ENCODE peak calls at places on chromosomes 2 and 18, in ten cellular contexts. I is left ventricle myocardium inferior, Q is upper lobe of left lung, Z is GM12878, A is K562, L is prostate gland, Y is choroid plexus epithelial cell, R is endothelial cell of umbilical vein, S is right lobe of liver, M is heart left ventricle. D is an unnamed sample.

GRCh38 chr2:219541611-219542180 is 1.9 kb downstream of the CHPF start:
- DNase-seq in R (peak), S (peak), Y (peak), Z (peak), L (peak), A (peak), I (peak), M (peak), Q (peak), D (peak)

GRCh38 chr2:16227811-16228462 is 287.6 kb downstream of the MYCN start:
- DNase-seq in S (no peak), M (no peak), Q (no peak), Y (no peak), I (no peak), R (no peak), Z (no peak), L (no peak), A (peak), D (no peak)

GRCh38 chr2:209556354-209556961 is 132.6 kb downstream of the MAP2 start:
- DNase-seq in Z (no peak), L (no peak), M (no peak), Y (peak), A (no peak), R (peak), I (no peak), Q (no peak), S (no peak), D (peak)

GRCh38 chr2:85656468-85656867 is 11.5 kb downstream of the SFTPB start:
- DNase-seq in I (no peak), S (no peak), Z (no peak), L (no peak), Q (peak), M (no peak), R (no peak), Y (no peak), A (no peak), D (no peak)

GRCh38 chr2:205524656-205525055 is 157.6 kb upstream of the NRP2 start:
- DNase-seq in A (no peak), Y (no peak), S (no peak), L (no peak), M (no peak), R (no peak), Q (no peak), Z (no peak), I (no peak), D (no peak)

GRCh38 chr2:30688956-30689401 is 118.3 kb downstream of the CAPN13 start:
- DNase-seq in Z (no peak), M (peak), S (no peak), Q (no peak), L (no peak), R (no peak), I (peak), A (no peak), Y (no peak), D (no peak)

GRCh38 chr2:133092571-133092970 is 422.6 kb upstream of the LYPD1 start:
- DNase-seq in L (no peak), A (no peak), Z (no peak), I (no peak), R (no peak), S (no peak), Q (no peak), M (no peak), Y (no peak), D (peak)

GRCh38 chr2:240999873-241000541 is 1.6 kb downstream of the SNED1 start:
- DNase-seq in Q (peak), R (no peak), M (no peak), A (no peak), Z (no peak), I (peak), L (peak), Y (no peak), S (no peak), D (no peak)

GRCh38 chr2:7744827-7745226 is 827.6 kb downstream of the RNF144A start:
- DNase-seq in A (no peak), I (no peak), L (no peak), R (no peak), Q (peak), Z (no peak), M (no peak), S (no peak), Y (no peak), D (no peak)

GRCh38 chr2:205865794-205866490 is 183.6 kb downstream of the NRP2 start:
- DNase-seq in S (no peak), A (no peak), Q (no peak), I (no peak), Y (no peak), Z (no peak), L (peak), M (no peak), R (peak), D (no peak)

GRCh38 chr2:135557533-135557932 is 26.2 kb downstream of the R3HDM1 start:
- DNase-seq in A (peak), R (no peak), Y (peak), Q (no peak), Z (no peak), S (no peak), M (no peak), L (no peak), I (no peak), D (peak)

GRCh38 chr18:51498085-51498855 is 300.8 kb upstream of the MEX3C start:
- DNase-seq in I (peak), S (no peak), M (peak), Y (no peak), A (no peak), Q (no peak), R (no peak), Z (no peak), L (no peak), D (no peak)

GRCh38 chr18:49747876-49748275 is 65.5 kb downstream of the ACAA2 start:
- DNase-seq in R (peak), M (no peak), Z (no peak), I (no peak), L (no peak), S (no peak), A (no peak), Y (peak), Q (peak), D (peak)

GRCh38 chr2:23531280-23531679 is 146.3 kb downstream of the KLHL29 start:
- DNase-seq in Q (no peak), M (peak), I (no peak), S (no peak), Y (no peak), A (no peak), L (no peak), R (no peak), Z (no peak), D (no peak)

GRCh38 chr2:112159454-112159921 is 21.3 kb downstream of the FBLN7 start:
- DNase-seq in I (no peak), Z (no peak), Y (no peak), A (no peak), M (no peak), R (no peak), L (no peak), Q (no peak), S (no peak), D (no peak)

GRCh38 chr2:105604938-105605337 is 139.8 kb upstream of the NCK2 start:
- DNase-seq in A (no peak), I (peak), L (peak), Q (no peak), Z (no peak), S (no peak), M (no peak), R (no peak), Y (peak), D (no peak)

GRCh38 chr2:234913208-234913626 is 38.6 kb upstream of the SH3BP4 start:
- DNase-seq in M (no peak), Y (peak), S (no peak), L (no peak), A (no peak), Z (no peak), I (no peak), R (no peak), Q (no peak), D (no peak)

GRCh38 chr2:12870692-12871091 is 154.0 kb downstream of the TRIB2 start:
- DNase-seq in L (no peak), Q (no peak), R (no peak), Y (no peak), A (no peak), Z (no peak), I (no peak), M (no peak), S (no peak), D (peak)

GRCh38 chr2:213086566-213086965 is 64.8 kb downstream of the IKZF2 start:
- DNase-seq in Q (no peak), L (no peak), M (no peak), S (no peak), Y (peak), Z (no peak), A (no peak), I (no peak), R (no peak), D (peak)

GRCh38 chr2:134736167-134736885 is 17.5 kb upstream of the TMEM163 start:
- DNase-seq in Z (no peak), M (no peak), A (no peak), Q (no peak), L (no peak), R (peak), S (no peak), Y (peak), I (no peak), D (peak)

GRCh38 chr2:86439879-86440630 is 1.1 kb upstream of the KDM3A start:
- DNase-seq in Q (no peak), L (no peak), Z (no peak), A (no peak), R (peak), S (no peak), Y (no peak), I (no peak), M (no peak), D (no peak)

GRCh38 chr2:181892795-181893435 is 1.4 kb downstream of the ITPRID2 start:
- DNase-seq in A (no peak), Q (no peak), M (no peak), S (no peak), Y (peak), R (peak), L (no peak), Z (no peak), I (no peak), D (peak)

GRCh38 chr2:181894381-181894780 is 2.9 kb downstream of the ITPRID2 start:
- DNase-seq in I (no peak), R (peak), L (no peak), S (no peak), A (no peak), Y (no peak), Q (no peak), M (no peak), Z (no peak), D (no peak)

GRCh38 chr2:181895788-181896187 is 4.3 kb downstream of the ITPRID2 start:
- DNase-seq in M (no peak), Y (no peak), A (no peak), S (no peak), I (no peak), Q (no peak), R (no peak), L (no peak), Z (no peak), D (no peak)

GRCh38 chr2:181891258-181891965 is at the start of gene ITPRID2:
- DNase-seq in A (peak), Z (no peak), M (peak), S (peak), L (peak), I (peak), Y (peak), R (peak), Q (peak), D (peak)

DNA sequence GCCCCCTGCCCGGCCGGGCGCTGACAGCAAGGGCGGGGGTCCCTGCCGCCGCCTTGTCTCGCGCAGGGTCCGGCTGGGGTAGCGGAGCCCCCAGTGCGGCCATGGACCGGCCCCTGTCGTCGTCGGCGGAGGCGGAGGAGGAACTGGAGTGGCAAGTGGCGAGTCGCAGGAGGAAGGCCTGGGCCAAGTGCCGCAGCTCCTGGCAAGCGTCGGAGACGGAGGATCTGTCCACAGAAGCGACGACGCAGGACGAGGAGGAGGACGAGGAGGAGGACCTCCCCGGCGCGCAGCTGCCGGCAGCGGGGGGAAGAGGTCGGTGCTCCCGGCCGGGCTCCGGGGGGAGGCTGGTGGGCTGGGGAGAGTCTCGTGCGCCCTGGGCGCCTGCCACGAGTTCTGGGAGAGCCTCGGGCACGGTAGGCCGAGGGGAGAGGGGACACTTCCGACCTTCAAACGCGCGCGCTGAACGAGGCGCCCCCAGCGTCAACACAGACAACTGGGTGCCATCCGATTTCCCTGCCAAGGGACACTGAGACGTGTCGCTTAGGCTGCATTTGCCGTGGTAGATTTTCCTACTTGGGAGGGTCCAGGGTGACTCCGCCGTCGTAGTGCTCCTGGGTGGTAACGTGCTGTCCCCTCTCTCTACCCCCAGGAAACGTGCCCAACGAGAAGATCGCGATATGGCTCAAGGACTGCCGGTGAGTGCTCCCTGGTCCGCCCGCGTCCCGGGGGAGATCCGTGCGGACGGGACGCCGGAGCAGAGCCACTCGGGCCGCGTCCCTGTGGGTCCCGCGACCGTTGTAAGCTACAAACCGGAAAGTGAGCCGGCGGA is 650 bp downstream of the ITPRID2 start:
- DNase-seq in L (peak), R (peak), Z (no peak), Q (peak), A (peak), Y (peak), M (peak), I (peak), S (peak), D (peak)
- TF ChIP-seq CTCF in L (no peak), R (no peak), Z (peak), Q (no peak), A (peak), Y (no peak), M (no peak), I (peak), S (no peak), D (no peak)

GRCh38 chr2:74846481-74846880 is 12.6 kb downstream of the HK2 start:
- DNase-seq in Q (no peak), A (no peak), M (no peak), Y (no peak), R (no peak), S (no peak), L (no peak), I (no peak), Z (no peak), D (no peak)

GRCh38 chr2:74850816-74851566 is 17.1 kb downstream of the HK2 start:
- DNase-seq in I (no peak), R (no peak), M (no peak), S (no peak), A (no peak), Q (no peak), Z (no peak), Y (peak), L (no peak), D (peak)

GRCh38 chr2:74847075-74847858 is 13.3 kb downstream of the HK2 start:
- DNase-seq in M (no peak), L (no peak), I (no peak), R (no peak), Q (peak), Z (no peak), S (no peak), A (no peak), Y (no peak), D (no peak)

GRCh38 chr2:74845991-74846390 is 12.1 kb downstream of the HK2 start:
- DNase-seq in Z (no peak), L (no peak), Y (no peak), S (no peak), M (no peak), Q (no peak), I (no peak), A (no peak), R (no peak), D (peak)

GRCh38 chr2:74849228-74849892 is 15.4 kb downstream of the HK2 start:
- DNase-seq in A (no peak), S (no peak), Q (peak), L (peak), I (peak), Y (no peak), Z (peak), M (peak), R (peak), D (peak)
- H3K4me3 ChIP-seq in A (no peak), S (no peak), Q (no peak), L (no peak), I (no peak), Y (no peak), Z (peak), M (no peak), R (no peak), D (no peak)

GRCh38 chr2:239735131-239735828 is 289.9 kb downstream of the NDUFA10 start:
- DNase-seq in M (no peak), Q (no peak), R (no peak), S (no peak), A (peak), Z (no peak), L (no peak), I (no peak), Y (no peak), D (no peak)

GRCh38 chr2:239737144-239737463 is 288.0 kb downstream of the NDUFA10 start:
- DNase-seq in A (no peak), R (no peak), Y (no peak), L (no peak), S (no peak), Z (no peak), M (no peak), I (no peak), Q (no peak), D (no peak)

GRCh38 chr2:239735829-239736357 is 289.2 kb downstream of the NDUFA10 start:
- DNase-seq in Y (no peak), Q (no peak), I (no peak), L (no peak), M (no peak), A (no peak), R (no peak), Z (no peak), S (no peak), D (no peak)

GRCh38 chr2:239738159-239738558 is 287.0 kb downstream of the NDUFA10 start:
- DNase-seq in Y (no peak), S (no peak), Q (no peak), Z (no peak), L (no peak), R (no peak), I (no peak), M (no peak), A (no peak), D (no peak)

GRCh38 chr2:239736358-239737143 is 288.6 kb downstream of the NDUFA10 start:
- DNase-seq in L (no peak), M (no peak), Z (no peak), Q (no peak), Y (no peak), I (no peak), R (no peak), S (no peak), A (no peak), D (no peak)
- TF ChIP-seq CTCF in L (no peak), M (no peak), Z (no peak), Q (no peak), Y (no peak), I (no peak), R (no peak), S (no peak), A (no peak), D (no peak)

DNA sequence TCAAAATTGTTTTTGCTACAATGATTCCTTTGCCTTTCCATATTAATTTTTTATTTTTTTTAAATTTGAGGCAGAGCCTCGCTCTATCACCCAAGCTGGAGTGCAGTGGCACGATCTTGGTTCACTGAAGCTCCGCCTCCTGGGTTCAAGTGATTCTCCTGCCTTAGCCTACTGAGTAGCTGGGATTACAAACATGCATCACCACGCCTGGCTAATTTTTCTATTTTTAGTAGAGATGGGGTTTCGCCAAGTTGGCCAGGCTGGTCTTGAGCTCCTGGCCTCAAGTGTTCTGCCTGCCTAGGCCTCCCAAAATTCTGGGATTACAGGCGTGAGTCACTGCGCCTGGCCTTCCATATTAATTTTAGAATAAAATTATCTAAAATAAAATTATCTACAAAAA is 41.3 kb downstream of the PTPN4 start:
- DNase-seq in Q (no peak), A (no peak), R (no peak), I (no peak), M (no peak), Y (no peak), L (no peak), Z (no peak), S (no peak), D (no peak)
- H3K4me3 ChIP-seq in Q (no peak), A (no peak), R (no peak), I (no peak), M (no peak), Y (no peak), L (no peak), Z (no peak), S (no peak), D (no peak)

DNA sequence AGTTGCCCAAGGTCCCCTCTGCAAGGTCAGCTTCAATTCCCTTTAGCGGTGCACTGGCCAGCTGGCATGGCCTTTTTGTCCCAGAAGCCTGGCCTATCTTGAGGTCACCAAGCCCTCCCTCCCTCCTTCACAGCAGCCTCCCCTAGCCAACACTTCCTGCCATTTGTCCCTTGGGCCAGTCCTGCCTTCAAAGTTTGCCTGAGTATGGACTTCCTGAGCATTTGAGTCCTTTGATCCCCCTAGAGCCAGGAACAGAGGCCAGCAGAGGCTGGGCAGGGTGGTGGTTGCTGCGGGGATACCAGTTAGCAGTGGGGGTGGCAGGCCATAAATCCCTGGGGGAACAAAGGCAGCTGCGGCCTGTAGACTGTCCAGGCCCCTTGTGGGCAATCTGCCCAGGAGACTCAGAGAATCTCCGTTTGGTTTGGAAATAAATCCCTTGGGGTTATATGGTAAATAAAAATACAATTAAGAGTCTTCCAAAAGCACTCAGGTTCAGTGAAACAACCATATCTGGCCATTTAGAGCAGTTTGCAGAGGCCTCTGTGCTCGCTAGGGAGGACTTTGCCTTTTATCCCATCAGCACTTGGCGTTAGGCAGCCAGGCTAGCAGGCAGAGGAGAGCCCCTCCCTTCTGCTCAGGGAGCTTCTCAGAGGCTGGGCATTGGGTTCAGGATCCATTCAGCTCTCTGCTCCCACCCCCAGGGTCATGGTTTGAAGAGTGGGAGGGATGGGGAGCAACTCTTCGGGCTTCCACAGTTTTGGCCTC is 3.1 kb upstream of the HES6 start:
- DNase-seq in M (peak), Q (no peak), L (no peak), Y (no peak), S (no peak), A (no peak), R (no peak), I (peak), Z (no peak), D (peak)
- TF ChIP-seq CTCF in M (no peak), Q (no peak), L (no peak), Y (no peak), S (no peak), A (no peak), R (no peak), I (no peak), Z (no peak), D (no peak)

GRCh38 chr18:5628512-5629255 is 84.9 kb upstream of the EPB41L3 start:
- DNase-seq in L (no peak), Y (peak), S (peak), R (peak), I (peak), M (peak), A (no peak), Q (peak), Z (no peak), D (peak)
- H3K4me3 ChIP-seq in L (peak), Y (peak), S (peak), R (peak), I (peak), M (peak), A (no peak), Q (peak), Z (no peak), D (peak)

GRCh38 chr2:165141601-165142000 is 62.2 kb downstream of the SCN3A start:
- DNase-seq in R (no peak), M (no peak), S (no peak), I (no peak), Y (peak), A (no peak), Z (no peak), Q (no peak), L (no peak), D (no peak)
- TF ChIP-seq CTCF in R (no peak), M (no peak), S (peak), I (peak), Y (no peak), A (no peak), Z (peak), Q (no peak), L (no peak), D (peak)

GRCh38 chr18:57547260-57547659 is 39.2 kb downstream of the FECH start:
- DNase-seq in Q (no peak), I (no peak), M (no peak), A (no peak), Y (no peak), S (no peak), R (no peak), L (no peak), Z (no peak), D (no peak)
- H3K4me3 ChIP-seq in Q (no peak), I (no peak), M (no peak), A (no peak), Y (no peak), S (no peak), R (no peak), L (no peak), Z (no peak), D (no peak)